ENCODE peak calls at places on chromosomes 7 and 10, in ten cellular contexts. G, D, H, Q, P, B, X, K, O and I are unnamed samples.
A peak's percentile ranks its signal among the peaks of the same experiment; 100 is the strongest.

GRCh38 chr7:128989961-128990360 is 52.2 kb downstream of the IRF5 start:
- DNase-seq in G (no peak), D (no peak), H (no peak), Q (no peak), P (no peak), B (no peak), X (peak; percentile 21), K (no peak), O (no peak), I (no peak)

GRCh38 chr10:118343115-118343514 is 991 bp upstream of the FAM204A start:
- DNase-seq in G (no peak), D (no peak), H (no peak), Q (peak; percentile 26), P (no peak), B (no peak), X (peak; percentile 50), K (peak; percentile 57), O (no peak), I (no peak)

GRCh38 chr10:72318383-72319262 is 36.1 kb downstream of the DNAJB12 start:
- DNase-seq in G (no peak), D (no peak), H (no peak), Q (no peak), P (no peak), B (no peak), X (no peak), K (no peak), O (no peak), I (no peak)

GRCh38 chr10:112269266-112269665 is 13.9 kb upstream of the TECTB start:
- DNase-seq in G (no peak), D (no peak), H (no peak), Q (peak; percentile 30), P (no peak), B (no peak), X (peak; percentile 69), K (no peak), O (no peak), I (no peak)

GRCh38 chr7:150977382-150978135 is 562 bp downstream of the KCNH2 start:
- DNase-seq in G (no peak), D (no peak), H (no peak), Q (no peak), P (no peak), B (no peak), X (no peak), K (no peak), O (no peak), I (no peak)

GRCh38 chr7:128174391-128174790 is 66.7 kb upstream of the LEP start:
- DNase-seq in G (no peak), D (no peak), H (no peak), Q (no peak), P (no peak), B (no peak), X (no peak), K (no peak), O (no peak), I (no peak)

GRCh38 chr10:72814134-72814790 is 79.3 kb upstream of the OIT3 start:
- DNase-seq in G (no peak), D (no peak), H (no peak), Q (no peak), P (no peak), B (no peak), X (no peak), K (peak; percentile 51), O (no peak), I (no peak)

GRCh38 chr7:151833691-151834090 is 43.2 kb downstream of the PRKAG2 start:
- DNase-seq in G (no peak), D (no peak), H (no peak), Q (no peak), P (no peak), B (no peak), X (no peak), K (no peak), O (no peak), I (no peak)

GRCh38 chr10:99394256-99394655 is 36.2 kb downstream of the GOT1 start:
- DNase-seq in G (no peak), D (no peak), H (peak; percentile 47), Q (no peak), P (no peak), B (no peak), X (no peak), K (no peak), O (no peak), I (no peak)

GRCh38 chr7:121510302-121510701 is 114.2 kb upstream of the FAM3C start:
- DNase-seq in G (no peak), D (no peak), H (no peak), Q (no peak), P (no peak), B (peak; percentile 5), X (no peak), K (no peak), O (peak; percentile 10), I (no peak)

GRCh38 chr10:67801118-67801517 is 36.9 kb downstream of the DNAJC12 start:
- DNase-seq in G (no peak), D (no peak), H (no peak), Q (no peak), P (no peak), B (no peak), X (no peak), K (no peak), O (no peak), I (no peak)

GRCh38 chr7:150631866-150632864 is at the start of gene GIMAP6:
- DNase-seq in G (no peak), D (peak; percentile 10), H (no peak), Q (no peak), P (no peak), B (peak; percentile 44), X (no peak), K (no peak), O (peak; percentile 58), I (no peak)

GRCh38 chr10:102511562-102512274 is 7.9 kb downstream of the SUFU start:
- DNase-seq in G (no peak), D (no peak), H (no peak), Q (no peak), P (no peak), B (no peak), X (no peak), K (no peak), O (no peak), I (no peak)

GRCh38 chr10:94069884-94070283 is 76.2 kb downstream of the PLCE1 start:
- DNase-seq in G (no peak), D (no peak), H (no peak), Q (no peak), P (no peak), B (no peak), X (peak; percentile 22), K (no peak), O (no peak), I (no peak)

GRCh38 chr10:79361721-79362397 is 14.6 kb downstream of the PPIF start:
- DNase-seq in G (no peak), D (no peak), H (no peak), Q (no peak), P (no peak), B (no peak), X (no peak), K (no peak), O (no peak), I (no peak)

GRCh38 chr7:74027124-74027682 is 770 bp upstream of the ELN start:
- DNase-seq in G (no peak), D (no peak), H (no peak), Q (no peak), P (no peak), B (no peak), X (no peak), K (no peak), O (no peak), I (no peak)

GRCh38 chr10:97572214-97572989 is at the start of gene ANKRD2:
- DNase-seq in G (no peak), D (peak; percentile 78), H (peak; percentile 86), Q (peak; percentile 82), P (peak; percentile 33), B (peak; percentile 46), X (peak; percentile 79), K (peak; percentile 90), O (peak; percentile 20), I (peak; percentile 33)

GRCh38 chr7:72336887-72337821 is 75.0 kb downstream of the CALN1 start:
- DNase-seq in G (no peak), D (no peak), H (peak; percentile 38), Q (no peak), P (no peak), B (no peak), X (no peak), K (no peak), O (no peak), I (no peak)

GRCh38 chr7:55065079-55065478 is 46.3 kb downstream of the EGFR start:
- DNase-seq in G (no peak), D (no peak), H (no peak), Q (peak; percentile 92), P (no peak), B (no peak), X (peak; percentile 99), K (peak; percentile 98), O (no peak), I (no peak)

GRCh38 chr10:69911571-69912528 is 110.1 kb downstream of the COL13A1 start:
- DNase-seq in G (no peak), D (peak; percentile 45), H (no peak), Q (peak; percentile 46), P (no peak), B (no peak), X (no peak), K (peak; percentile 54), O (no peak), I (no peak)

GRCh38 chr7:3461923-3462322 is 160.9 kb downstream of the SDK1 start:
- DNase-seq in G (no peak), D (no peak), H (no peak), Q (no peak), P (no peak), B (peak; percentile 59), X (no peak), K (no peak), O (peak; percentile 87), I (peak; percentile 46)

GRCh38 chr7:74059681-74060588 is 23.7 kb upstream of the LIMK1 start:
- DNase-seq in G (no peak), D (no peak), H (no peak), Q (no peak), P (no peak), B (no peak), X (no peak), K (no peak), O (no peak), I (no peak)

GRCh38 chr10:49737474-49738201 is 24.5 kb downstream of the OGDHL start:
- DNase-seq in G (no peak), D (no peak), H (peak; percentile 34), Q (no peak), P (no peak), B (no peak), X (no peak), K (no peak), O (no peak), I (no peak)

GRCh38 chr10:121942749-121943148 is 14.9 kb upstream of the ATE1 start:
- DNase-seq in G (no peak), D (no peak), H (no peak), Q (peak; percentile 84), P (no peak), B (no peak), X (peak; percentile 94), K (peak; percentile 96), O (no peak), I (no peak)

GRCh38 chr10:14692344-14693199 is 82.1 kb downstream of the FAM107B start:
- DNase-seq in G (no peak), D (no peak), H (no peak), Q (no peak), P (no peak), B (no peak), X (no peak), K (no peak), O (no peak), I (no peak)

GRCh38 chr7:102012941-102013461 is 195.6 kb downstream of the CUX1 start:
- DNase-seq in G (no peak), D (no peak), H (no peak), Q (no peak), P (no peak), B (no peak), X (peak; percentile 84), K (peak; percentile 40), O (no peak), I (no peak)

GRCh38 chr7:131897016-131897789 is 340.8 kb upstream of the PODXL start:
- DNase-seq in G (no peak), D (no peak), H (no peak), Q (peak; percentile 70), P (no peak), B (no peak), X (peak; percentile 24), K (no peak), O (no peak), I (no peak)

GRCh38 chr7:33804261-33804660 is 101.1 kb upstream of the BMPER start:
- DNase-seq in G (no peak), D (no peak), H (no peak), Q (no peak), P (no peak), B (no peak), X (no peak), K (no peak), O (no peak), I (no peak)